ENCODE peak calls at places on chromosomes 2 and 18, in eight cellular contexts. S is fibroblast of lung, O is tibial artery, N is cardiac muscle cell, L is PC-9, K is pancreas, X is heart right ventricle, P is aorta. V is an unnamed sample.
A peak's percentile ranks its signal among the peaks of the same experiment; 100 is the strongest.

GRCh38 chr2:169715379-169716228 is 18.0 kb upstream of the KLHL23 start:
- DNase-seq in S (no peak), X (no peak), K (peak; percentile 48), L (no peak), N (peak; percentile 52), P (no peak), O (no peak), V (peak; percentile 21)

GRCh38 chr2:109215866-109216265 is 86.9 kb downstream of the SH3RF3 start:
- DNase-seq in L (no peak), O (no peak), K (no peak), S (no peak), X (no peak), N (no peak), P (no peak), V (no peak)

GRCh38 chr2:98277156-98277859 is 68.9 kb upstream of the CNGA3 start:
- DNase-seq in P (no peak), K (no peak), O (no peak), X (no peak), S (no peak), N (no peak), L (no peak), V (no peak)

GRCh38 chr2:173623411-173624076 is 268.9 kb downstream of the CDCA7 start:
- DNase-seq in L (no peak), O (no peak), S (no peak), P (no peak), N (no peak), K (no peak), X (no peak), V (no peak)

GRCh38 chr2:37501121-37501520 is 156.7 kb downstream of the QPCT start:
- DNase-seq in K (no peak), L (no peak), N (no peak), P (no peak), X (no peak), O (no peak), S (no peak), V (no peak)

GRCh38 chr2:18910843-18911242 is 321.5 kb upstream of the NT5C1B start:
- DNase-seq in S (peak; percentile 75), L (peak; percentile 35), P (no peak), O (peak; percentile 32), K (no peak), N (peak; percentile 75), X (peak; percentile 16), V (peak; percentile 37)

GRCh38 chr18:8162797-8163196 is 446.4 kb upstream of the RAB12 start:
- DNase-seq in P (no peak), K (no peak), X (no peak), L (peak; percentile 11), O (no peak), N (no peak), S (no peak), V (peak; percentile 18)

GRCh38 chr18:31399336-31400032 is 22.9 kb downstream of the DSG4 start:
- DNase-seq in K (no peak), L (no peak), X (no peak), O (no peak), S (no peak), P (no peak), N (no peak), V (no peak)

GRCh38 chr2:98028931-98029717 is 33.4 kb upstream of the TMEM131 start:
- DNase-seq in X (no peak), P (no peak), L (no peak), O (no peak), N (no peak), K (no peak), S (no peak), V (no peak)

GRCh38 chr2:95353613-95354468 is 48.7 kb upstream of the FAHD2A start:
- DNase-seq in L (no peak), N (no peak), P (no peak), K (no peak), O (peak; percentile 18), S (no peak), X (no peak), V (no peak)

GRCh38 chr2:107529146-107529545 is 297.5 kb upstream of the RGPD4 start:
- DNase-seq in S (peak; percentile 17), K (no peak), L (no peak), P (no peak), N (peak; percentile 53), X (peak; percentile 29), O (no peak), V (peak; percentile 48)

GRCh38 chr2:127675335-127676261 is at the start of gene LIMS2:
- DNase-seq in X (peak; percentile 74), S (no peak), L (peak; percentile 44), O (peak; percentile 46), K (no peak), P (peak; percentile 71), N (peak; percentile 41), V (peak; percentile 69)

GRCh38 chr2:229133155-229133772 is 137.8 kb downstream of the PID1 start:
- DNase-seq in S (peak; percentile 76), N (peak; percentile 76), X (peak; percentile 18), L (peak; percentile 7), O (no peak), K (peak; percentile 25), P (no peak), V (no peak)

GRCh38 chr2:122935506-122935905 is 1089.6 kb upstream of the CNTNAP5 start:
- DNase-seq in L (no peak), X (no peak), O (no peak), P (no peak), K (no peak), S (no peak), N (no peak), V (no peak)

GRCh38 chr2:181458881-181459280 is 1.7 kb downstream of the ITGA4 start:
- DNase-seq in N (no peak), O (no peak), P (no peak), K (no peak), X (no peak), L (no peak), S (no peak), V (no peak)

GRCh38 chr2:41828052-41828643 is 219.7 kb upstream of the PKDCC start:
- DNase-seq in O (no peak), N (no peak), K (no peak), S (no peak), X (no peak), P (no peak), L (no peak), V (no peak)

GRCh38 chr2:145156199-145156598 is 636.3 kb upstream of the ZEB2 start:
- DNase-seq in O (no peak), S (peak; percentile 17), L (no peak), P (no peak), X (no peak), N (no peak), K (no peak), V (no peak)

GRCh38 chr2:239318790-239319189 is 82.0 kb downstream of the HDAC4 start:
- DNase-seq in O (peak; percentile 17), P (no peak), K (no peak), N (no peak), X (peak; percentile 13), S (peak; percentile 14), L (no peak), V (no peak)

GRCh38 chr2:65186872-65187851 is 40.5 kb upstream of the ACTR2 start:
- DNase-seq in S (peak; percentile 78), K (peak; percentile 67), X (peak; percentile 77), L (peak; percentile 57), P (peak; percentile 85), N (peak; percentile 88), O (peak; percentile 71), V (peak; percentile 52)

GRCh38 chr2:8324164-8324848 is 357.6 kb upstream of the ID2 start:
- DNase-seq in L (no peak), K (no peak), N (no peak), P (no peak), X (no peak), S (peak; percentile 53), O (no peak), V (no peak)

GRCh38 chr2:109513749-109514588 is 99.8 kb downstream of the SEPTIN10 start:
- DNase-seq in S (peak; percentile 93), N (peak; percentile 91), X (no peak), O (peak; percentile 71), K (peak; percentile 13), L (peak; percentile 40), P (peak; percentile 72), V (peak; percentile 62)

GRCh38 chr2:23630111-23630480 is 245.1 kb downstream of the KLHL29 start:
- DNase-seq in P (no peak), S (no peak), L (no peak), N (no peak), X (no peak), O (no peak), K (no peak), V (no peak)
- H3K4me3 ChIP-seq in P (no peak overlapping the region), S (no peak overlapping the region), L (no peak overlapping the region), N (no peak overlapping the region), X (no peak overlapping the region), O (no peak overlapping the region), K (no peak overlapping the region), V (no peak overlapping the region)

DNA sequence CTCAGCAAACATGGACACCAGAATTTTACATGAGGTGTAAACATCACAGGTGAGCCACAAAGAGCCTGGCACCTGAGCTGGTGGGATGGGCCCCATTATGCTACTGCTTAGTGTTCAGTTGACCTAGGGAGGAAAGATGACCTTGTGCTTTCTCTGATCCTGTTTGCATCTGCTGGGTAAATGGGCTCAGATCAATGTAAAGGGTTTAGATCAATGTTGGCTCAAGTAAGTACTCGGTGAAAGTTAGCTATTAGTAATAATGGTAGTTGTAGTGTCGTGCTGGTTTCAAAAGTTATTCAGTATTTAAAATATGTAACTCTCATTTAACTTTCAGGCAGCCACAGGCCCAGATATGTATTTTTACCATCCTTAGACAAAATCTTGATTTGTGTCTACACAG is 19.8 kb downstream of the ABHD3 start:
- DNase-seq in P (no peak), N (no peak), S (no peak), X (no peak), K (no peak), O (no peak), L (no peak), V (no peak)
- H3K36me3 ChIP-seq in P (no peaks in the 10 kb centered on the region), N (no peaks in the 10 kb centered on the region), S (no peaks in the 10 kb centered on the region), X (peaks cover 7% of the 10 kb centered on the region), K (no peaks in the 10 kb centered on the region), O (peaks cover 1% of the 10 kb centered on the region), L (no peaks in the 10 kb centered on the region), V (no peaks in the 10 kb centered on the region)

DNA sequence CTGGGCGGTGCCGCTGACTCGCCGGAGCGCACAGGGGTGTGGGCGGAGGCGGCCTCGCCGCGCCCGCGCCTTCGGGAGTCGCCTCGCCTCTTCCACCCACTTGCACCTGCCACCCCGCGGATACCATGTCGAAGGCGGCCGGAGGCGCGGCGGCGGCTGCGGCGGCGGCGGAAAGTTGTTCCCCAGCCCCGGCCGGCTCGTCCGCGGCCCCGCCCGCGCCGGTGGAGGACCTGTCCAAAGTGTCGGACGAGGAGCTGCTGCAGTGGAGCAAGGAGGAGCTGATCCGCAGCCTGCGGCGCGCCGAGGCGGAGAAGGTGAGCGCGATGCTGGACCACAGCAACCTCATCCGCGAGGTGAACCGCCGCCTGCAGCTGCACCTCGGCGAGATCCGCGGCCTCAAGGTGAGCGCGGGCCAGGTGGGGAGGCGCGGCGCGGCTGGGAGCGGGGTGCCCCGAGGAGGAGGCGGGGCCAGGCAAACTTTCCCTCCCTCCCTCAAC is 758 bp downstream of the CCDC85A start:
- DNase-seq in K (peak; percentile 5), P (no peak), L (peak; percentile 24), O (no peak), S (no peak), X (no peak), N (peak; percentile 9), V (peak; percentile 16)
- H3K4me3 ChIP-seq in K (peak overlapping the region; percentile 71), P (peak overlapping the region; percentile 15), L (no peak overlapping the region), O (peak overlapping the region; percentile 66), S (no peak overlapping the region), X (peak overlapping the region; percentile 70), N (peak overlapping the region; percentile 52), V (peak overlapping the region; percentile 31)

DNA sequence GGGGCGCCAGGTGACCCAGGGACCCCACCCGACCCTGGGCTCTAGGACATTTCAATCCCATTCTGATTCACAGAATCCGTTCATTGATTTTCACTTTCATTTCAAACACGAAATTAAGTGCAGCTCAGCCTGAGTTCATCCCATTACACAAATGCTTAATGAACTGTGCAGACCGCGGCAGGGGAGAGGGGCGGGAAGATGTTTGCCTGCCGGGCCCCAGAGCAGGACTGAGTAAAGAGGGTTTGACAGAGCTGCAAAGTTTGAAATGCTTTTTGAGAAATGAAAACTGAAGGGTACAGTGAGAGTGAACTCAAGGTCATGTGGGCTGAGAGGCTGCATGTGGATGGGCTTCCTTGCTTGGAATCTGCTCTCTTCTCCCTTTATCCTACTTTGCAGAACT is 67.0 kb downstream of the ITGB1BP1 start:
- DNase-seq in O (no peak), X (no peak), S (no peak), L (no peak), N (no peak), P (no peak), K (no peak), V (no peak)
- H3K36me3 ChIP-seq in O (peaks cover 55% of the 10 kb centered on the region), X (peaks cover 85% of the 10 kb centered on the region), S (peaks cover 8% of the 10 kb centered on the region), L (peaks cover 53% of the 10 kb centered on the region), N (no peaks in the 10 kb centered on the region), P (peaks cover 18% of the 10 kb centered on the region), K (peaks cover 5% of the 10 kb centered on the region), V (peaks cover 75% of the 10 kb centered on the region)